ENCODE peak calls at places on chromosome 1, in five cellular contexts. V is CD8-positive, alpha-beta memory T cell; B is stomach; L is A549; Q is GM23248. I is an unnamed sample.

GRCh38 chr1:5389101-5389885 is 602.9 kb downstream of the NPHP4 start:
- DNase-seq in V (no peak), B (no peak), L (no peak), Q (no peak), I (no peak)

GRCh38 chr1:98044071-98044697 is 123.3 kb upstream of the DPYD start:
- DNase-seq in V (no peak), B (no peak), L (no peak), Q (peak), I (no peak)

GRCh38 chr1:220954321-220954720 is 75.1 kb downstream of the HLX start:
- DNase-seq in V (no peak), B (no peak), L (no peak), Q (peak), I (no peak)

GRCh38 chr1:7687411-7687810 is 83.7 kb upstream of the VAMP3 start:
- DNase-seq in V (no peak), B (no peak), L (no peak), Q (no peak), I (no peak)

GRCh38 chr1:1111516-1112236 is 4.2 kb downstream of the C1orf159 start:
- DNase-seq in V (no peak), B (no peak), L (no peak), Q (no peak), I (no peak)

GRCh38 chr1:79633456-79633855 is 626.9 kb upstream of the ADGRL4 start:
- DNase-seq in V (no peak), B (no peak), L (no peak), Q (peak), I (no peak)

GRCh38 chr1:200979574-200980451 is 43.7 kb downstream of the KIF21B start:
- DNase-seq in V (peak), B (peak), L (peak), Q (peak), I (peak)

GRCh38 chr1:203271962-203272632 is 33.2 kb upstream of the BTG2 start:
- DNase-seq in V (no peak), B (no peak), L (no peak), Q (no peak), I (no peak)

GRCh38 chr1:191176131-191176530 is 698.5 kb upstream of the BRINP3 start:
- DNase-seq in V (no peak), B (no peak), L (no peak), Q (no peak), I (no peak)

GRCh38 chr1:115400891-115401290 is 62.8 kb upstream of the NGF start:
- DNase-seq in V (no peak), B (no peak), L (no peak), Q (no peak), I (no peak)

GRCh38 chr1:22044690-22045420 is 7.7 kb upstream of the CDC42 start:
- DNase-seq in V (no peak), B (no peak), L (no peak), Q (peak), I (no peak)

GRCh38 chr1:3530086-3530930 is 75.8 kb downstream of the ARHGEF16 start:
- DNase-seq in V (no peak), B (peak), L (peak), Q (peak), I (no peak)

DNA sequence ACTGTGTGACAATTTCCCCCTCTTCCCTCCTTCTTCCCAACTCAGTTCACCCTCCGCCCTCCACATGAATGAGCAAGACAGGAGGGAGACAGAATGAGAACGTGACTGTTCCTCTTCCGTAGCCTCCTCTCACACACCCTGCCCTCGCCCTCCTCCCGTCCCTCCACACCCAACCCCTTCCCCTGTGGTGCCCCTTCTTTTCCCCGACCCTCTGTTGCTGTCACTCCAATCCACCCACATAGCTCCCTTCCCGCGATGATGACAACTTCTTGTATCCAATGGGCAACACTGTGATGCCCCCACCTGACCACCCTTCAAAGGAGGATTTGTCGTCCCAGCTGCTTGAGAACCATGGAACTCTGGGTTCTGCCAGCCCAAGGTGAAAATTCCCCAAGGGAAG is 41.4 kb upstream of the COX20 start:
- DNase-seq in V (no peak), B (no peak), L (no peak), Q (no peak), I (no peak)
- H3K4me3 ChIP-seq in V (no peak), B (no peak), L (no peak), Q (no peak), I (no peak)

GRCh38 chr1:92705456-92705855 is 79.5 kb downstream of the EVI5 start:
- DNase-seq in V (no peak), B (no peak), L (no peak), Q (peak), I (no peak)

GRCh38 chr1:92708368-92708950 is 76.4 kb downstream of the EVI5 start:
- DNase-seq in V (no peak), B (no peak), L (no peak), Q (no peak), I (no peak)

GRCh38 chr1:92707292-92707691 is 77.6 kb downstream of the EVI5 start:
- DNase-seq in V (no peak), B (no peak), L (no peak), Q (no peak), I (no peak)

GRCh38 chr1:92709738-92710137 is 75.2 kb downstream of the EVI5 start:
- DNase-seq in V (no peak), B (no peak), L (no peak), Q (peak), I (no peak)

DNA sequence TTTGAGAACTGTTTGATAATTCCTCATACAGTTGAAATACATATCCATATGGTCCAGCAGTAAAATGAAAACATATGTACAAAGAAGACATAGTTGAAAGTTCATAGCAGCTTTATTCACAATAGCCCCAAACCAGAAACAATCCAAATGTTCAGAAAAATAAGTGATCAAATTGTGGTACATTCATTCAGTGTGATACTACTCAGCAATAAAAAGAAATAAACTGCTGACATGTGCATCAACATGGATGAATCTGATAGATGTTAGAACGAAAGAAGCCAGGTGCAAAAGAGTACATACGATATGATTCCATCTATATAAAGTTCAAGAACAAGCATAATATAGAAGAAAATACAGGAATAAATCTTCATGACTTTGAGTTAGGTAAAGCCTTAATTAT is 77.2 kb downstream of the EVI5 start:
- DNase-seq in V (no peak), B (no peak), L (no peak), Q (no peak), I (no peak)
- H3K27ac ChIP-seq in V (no peak), B (no peak), L (no peak), Q (no peak), I (no peak)

GRCh38 chr1:183769956-183770815 is 34.7 kb upstream of the RGL1 start:
- DNase-seq in V (no peak), B (no peak), L (no peak), Q (no peak), I (no peak)
- H3K4me3 ChIP-seq in V (no peak), B (no peak), L (no peak), Q (no peak), I (no peak)

DNA sequence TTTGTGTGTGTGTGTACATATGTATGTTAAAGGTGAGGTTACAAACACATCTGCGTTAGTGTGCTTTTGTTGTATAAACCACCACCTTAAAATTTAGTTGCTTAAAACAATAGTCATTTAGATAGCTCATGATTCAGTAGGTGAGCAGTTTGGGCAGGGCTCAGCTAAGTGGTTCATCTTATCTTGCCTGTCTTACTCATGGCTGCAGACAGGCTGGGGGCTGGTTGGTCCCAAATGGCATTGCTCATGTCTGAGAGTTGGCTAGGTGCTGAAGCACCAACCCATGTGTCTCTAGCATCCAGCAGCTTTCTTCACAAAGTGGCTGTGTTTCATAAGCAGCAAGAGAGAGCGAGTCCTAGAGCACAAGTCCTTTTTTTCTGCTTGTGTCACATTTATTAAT is 91.4 kb downstream of the MACF1 start:
- DNase-seq in V (no peak), B (no peak), L (no peak), Q (peak), I (no peak)
- H3K27ac ChIP-seq in V (no peak), B (no peak), L (no peak), Q (no peak), I (no peak)

DNA sequence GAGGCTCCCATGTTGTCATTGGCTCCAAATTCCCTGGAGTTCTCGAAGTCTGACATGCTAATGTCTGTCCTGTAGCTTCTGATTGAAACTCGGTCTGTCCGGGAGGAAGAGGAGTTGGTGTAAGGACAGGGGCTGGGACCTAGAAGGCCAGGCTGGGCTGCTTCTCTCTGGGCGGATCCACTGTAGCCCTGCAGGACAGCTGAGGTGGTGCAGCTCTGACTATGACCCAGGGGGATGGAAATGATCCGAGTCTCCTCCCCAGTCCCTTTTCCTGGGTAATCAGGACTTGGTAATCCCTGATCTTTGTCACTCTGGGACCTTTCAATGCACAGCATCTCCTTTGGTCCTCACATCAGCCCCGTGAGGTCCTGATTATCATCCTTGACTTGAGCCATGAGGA is 10.0 kb upstream of the FCMR start:
- DNase-seq in V (no peak), B (no peak), L (no peak), Q (no peak), I (no peak)
- H3K4me3 ChIP-seq in V (no peak), B (no peak), L (no peak), Q (no peak), I (no peak)

DNA sequence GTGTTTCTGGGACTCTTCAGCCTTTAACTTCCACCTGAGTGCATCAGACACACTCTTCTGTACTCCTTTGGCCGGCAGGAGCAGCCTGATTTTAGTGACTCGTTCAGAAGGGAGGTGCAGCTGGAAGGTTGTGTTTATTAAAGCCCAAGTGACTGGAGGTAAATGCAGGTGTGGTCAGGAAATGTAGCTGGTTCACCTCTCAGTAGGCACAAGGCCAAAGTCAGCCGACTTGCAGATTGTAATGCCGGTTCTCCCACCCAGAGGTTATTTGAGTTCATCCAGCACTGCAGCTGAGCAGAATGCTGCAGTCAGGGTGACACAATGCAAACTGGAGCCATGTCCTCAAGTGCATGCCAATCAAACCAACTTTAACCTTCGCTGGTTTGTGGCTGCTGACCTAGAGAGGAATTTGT is 91.5 kb downstream of the SPATA46 start:
- DNase-seq in V (no peak), B (peak), L (no peak), Q (no peak), I (no peak)
- H3K27ac ChIP-seq in V (no peak), B (peak), L (no peak), Q (no peak), I (no peak)

DNA sequence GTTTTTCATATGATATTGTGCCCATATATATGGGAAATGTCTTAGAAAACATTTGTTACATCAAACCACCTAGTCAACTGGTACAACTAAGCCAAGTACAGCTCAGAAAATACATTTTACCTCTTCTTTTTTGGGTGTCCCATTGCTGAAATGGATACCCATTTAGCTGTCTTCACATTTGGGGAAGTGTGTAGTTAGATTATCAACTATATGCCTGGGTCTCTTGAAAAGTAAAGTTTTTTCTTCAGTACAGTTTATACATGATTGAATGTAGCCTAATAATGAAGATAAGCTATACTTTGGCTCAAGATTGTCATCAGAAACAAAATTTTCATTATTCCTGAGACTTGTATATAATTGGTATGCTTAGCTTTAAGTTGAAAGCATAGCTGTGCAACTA is 2.0 kb downstream of the AGO3 start:
- DNase-seq in V (no peak), B (no peak), L (no peak), Q (no peak), I (no peak)
- H3K4me3 ChIP-seq in V (no peak), B (no peak), L (no peak), Q (peak), I (no peak)